ENCODE peak calls at places on chromosome 16, in four cellular contexts. C is A549, X is PC-3, R is adrenal gland. E is an unnamed sample.

GRCh38 chr16:67969286-67970039 is 1.0 kb upstream of the SLC12A4 start:
- DNase-seq in X (no peak), R (no peak), C (no peak), E (no peak)

GRCh38 chr16:65600629-65601028 is 478.8 kb upstream of the CDH11 start:
- DNase-seq in C (no peak), X (no peak), R (no peak), E (no peak)

GRCh38 chr16:85157813-85158701 is 45.8 kb upstream of the CIBAR2 start:
- DNase-seq in X (no peak), R (no peak), C (no peak), E (no peak)

GRCh38 chr16:79970551-79971236 is 370.2 kb upstream of the MAF start:
- DNase-seq in C (no peak), R (peak; percentile 78), X (no peak), E (peak; percentile 64)

GRCh38 chr16:79191933-79192332 is 408.6 kb downstream of the MAF start:
- DNase-seq in R (no peak), C (no peak), X (no peak), E (no peak)

GRCh38 chr16:77324727-77325126 is 110.1 kb downstream of the ADAMTS18 start:
- DNase-seq in C (no peak), X (no peak), R (no peak), E (no peak)

GRCh38 chr16:3879258-3879886 is 1.1 kb downstream of the CREBBP start:
- DNase-seq in X (peak; percentile 10), R (peak; percentile 61), C (no peak), E (peak; percentile 44)

GRCh38 chr16:69520800-69521602 is 44.8 kb upstream of the NFAT5 start:
- DNase-seq in X (no peak), R (no peak), C (no peak), E (no peak)

GRCh38 chr16:23060458-23061320 is 88.6 kb downstream of the USP31 start:
- DNase-seq in R (peak; percentile 91), X (peak; percentile 75), C (peak; percentile 73), E (peak; percentile 53)

GRCh38 chr16:85428168-85428898 is 184.8 kb upstream of the GSE1 start:
- DNase-seq in X (peak; percentile 46), R (no peak), C (peak; percentile 55), E (peak; percentile 36)

GRCh38 chr16:17947165-17947564 is 389.4 kb downstream of the NPIPA8 start:
- DNase-seq in X (no peak), R (no peak), C (no peak), E (no peak)

GRCh38 chr16:3638916-3639644 is 15.4 kb upstream of the DNASE1 start:
- DNase-seq in X (no peak), R (peak; percentile 30), C (no peak), E (no peak)

GRCh38 chr16:85416267-85417109 is 196.6 kb upstream of the GSE1 start:
- DNase-seq in R (no peak), C (peak; percentile 76), X (peak; percentile 71), E (peak; percentile 67)

GRCh38 chr16:89303604-89304003 is 86.1 kb downstream of the ZNF778 start:
- DNase-seq in R (no peak), C (no peak), X (no peak), E (no peak)

GRCh38 chr16:81814751-81815428 is 35.8 kb downstream of the PLCG2 start:
- DNase-seq in C (no peak), X (no peak), R (no peak), E (no peak)

GRCh38 chr16:56732832-56733231 is 2.9 kb downstream of the NUP93 start:
- DNase-seq in C (no peak), X (no peak), R (no peak), E (no peak)

GRCh38 chr16:57185446-57185944 is 344 bp downstream of the PSME3IP1 start:
- DNase-seq in C (peak; percentile 38), X (peak; percentile 64), R (peak; percentile 84), E (peak; percentile 45)

GRCh38 chr16:57618306-57619132 is 9.9 kb upstream of the ADGRG1 start:
- DNase-seq in C (no peak), R (no peak), X (peak; percentile 53), E (peak; percentile 56)

GRCh38 chr16:87203060-87203656 is 114.0 kb downstream of the C16orf95 start:
- DNase-seq in R (peak; percentile 77), C (peak; percentile 91), X (peak; percentile 75), E (peak; percentile 60)

GRCh38 chr16:85774811-85775210 is 23.9 kb upstream of the C16orf74 start:
- DNase-seq in C (no peak), X (no peak), R (no peak), E (no peak)

GRCh38 chr16:88569614-88569984 is 604 bp upstream of the ZC3H18 start:
- DNase-seq in R (peak; percentile 62), C (no peak), X (no peak), E (peak; percentile 29)

GRCh38 chr16:75097941-75098897 is 18.4 kb downstream of the LDHD start:
- DNase-seq in X (no peak), R (no peak), C (no peak), E (peak; percentile 62)

GRCh38 chr16:11972128-11972527 is 4.4 kb upstream of the SNX29 start:
- DNase-seq in R (peak; percentile 65), X (peak; percentile 23), C (no peak), E (no peak)
- TF ChIP-seq CTCF in R (peak; percentile 37), X (peak; percentile 41), C (peak; percentile 31), E (peak; percentile 7)

DNA sequence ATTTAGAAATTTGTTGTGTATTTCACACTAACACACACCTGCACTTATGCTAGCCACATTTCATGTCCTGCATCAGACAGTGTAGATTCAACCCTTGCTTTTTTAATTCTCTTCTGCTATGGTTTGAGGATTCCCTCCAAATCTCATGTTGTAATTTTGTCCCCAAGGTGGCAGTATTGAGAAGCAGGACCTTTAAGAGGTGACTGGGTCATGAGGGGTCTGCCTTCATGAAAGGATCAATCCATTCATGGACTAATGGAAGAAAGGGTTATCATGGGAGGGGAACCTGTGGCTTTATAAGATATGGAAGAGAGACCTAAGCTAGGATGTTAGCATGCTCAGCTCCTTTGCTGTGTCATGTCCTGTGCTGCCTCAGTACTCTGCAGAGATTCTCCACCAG is 1032.2 kb downstream of the CDH11 start:
- DNase-seq in C (no peak), X (peak; percentile 53), R (no peak), E (no peak)
- TF ChIP-seq CTCF in C (peak; percentile 16), X (peak; percentile 81), R (peak; percentile 44), E (peak; percentile 40)

DNA sequence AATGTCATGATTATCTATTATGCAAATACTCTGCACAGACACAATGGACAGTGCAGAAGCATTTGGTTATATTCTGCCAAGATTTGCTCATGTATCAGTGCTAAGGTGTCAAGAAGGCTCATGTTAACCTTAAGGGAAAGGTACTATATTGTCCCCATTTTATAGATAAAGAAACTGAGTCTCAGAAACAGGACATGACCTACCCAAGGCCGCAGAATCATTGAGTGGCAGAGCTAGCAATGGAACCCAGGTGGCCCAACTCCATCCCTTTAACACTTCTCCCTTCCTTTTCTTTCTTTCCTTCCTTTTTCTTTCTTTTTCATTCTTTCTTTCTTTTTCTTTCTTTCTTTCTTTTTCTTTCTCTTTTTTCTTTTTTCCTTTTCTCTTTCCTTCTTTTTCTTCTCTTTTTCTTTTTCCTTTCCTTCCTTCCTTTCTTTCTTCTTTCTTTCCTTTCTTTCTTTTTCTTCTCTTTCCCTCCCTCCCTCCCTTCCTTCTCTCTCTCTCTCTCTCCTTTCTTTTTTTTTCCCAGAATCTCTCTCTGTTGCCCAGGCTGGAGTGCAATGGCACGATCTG is 149.8 kb downstream of the CPPED1 start:
- DNase-seq in C (no peak), X (no peak), R (no peak), E (no peak)
- TF ChIP-seq CTCF in C (no peak), X (no peak), R (no peak), E (no peak)

GRCh38 chr16:8673611-8674412 is 605 bp upstream of the ABAT start:
- DNase-seq in R (peak; percentile 69), X (no peak), C (no peak), E (no peak)
- TF ChIP-seq CTCF in R (no peak), X (no peak), C (no peak), E (no peak)

GRCh38 chr16:21614896-21615295 is 15.5 kb downstream of the METTL9 start:
- DNase-seq in C (no peak), R (no peak), X (no peak), E (no peak)
- TF ChIP-seq CTCF in C (no peak), R (no peak), X (peak; percentile 49), E (no peak)

GRCh38 chr16:54140788-54141136 is 145.8 kb downstream of the IRX3 start:
- DNase-seq in C (no peak), R (no peak), X (no peak), E (no peak)
- TF ChIP-seq CTCF in C (no peak), R (no peak), X (no peak), E (no peak)

GRCh38 chr16:763903-764750 is 3.6 kb downstream of the MSLN start:
- DNase-seq in C (no peak), R (no peak), X (no peak), E (no peak)
- TF ChIP-seq CTCF in C (no peak), R (no peak), X (no peak), E (no peak)

E was measured in psoas muscle.